ENCODE peak calls at places on chromosomes 6 and 20, in four cellular contexts. E is psoas muscle; Y is HT1080; J is CD4-positive, alpha-beta T cell. H is an unnamed sample.

GRCh38 chr6:131001945-131002661 is 60.9 kb downstream of the EPB41L2 start:
- DNase-seq in J (no peak), E (no peak), Y (no peak), H (no peak)

GRCh38 chr6:87639373-87639772 is 49.4 kb downstream of the ORC3 start:
- DNase-seq in E (no peak), Y (no peak), J (no peak), H (no peak)

GRCh38 chr6:53956068-53956711 is 155.1 kb upstream of the MLIP start:
- DNase-seq in E (peak; percentile 36), J (no peak), Y (peak; percentile 71), H (peak; percentile 93)

GRCh38 chr20:45020236-45020886 is 54.0 kb downstream of the STK4 start:
- DNase-seq in Y (no peak), E (no peak), J (no peak), H (peak; percentile 45)

GRCh38 chr20:19787366-19787765 is 29.3 kb downstream of the RIN2 start:
- DNase-seq in Y (no peak), E (no peak), J (no peak), H (no peak)

GRCh38 chr6:34344314-34344713 is 48.2 kb downstream of the NUDT3 start:
- DNase-seq in E (no peak), J (no peak), Y (no peak), H (no peak)

GRCh38 chr6:111361648-111362047 is 121.4 kb downstream of the REV3L start:
- DNase-seq in Y (peak; percentile 31), E (no peak), J (no peak), H (peak; percentile 74)

GRCh38 chr20:54469952-54470351 is 5.4 kb upstream of the DOK5 start:
- DNase-seq in E (no peak), J (no peak), Y (no peak), H (peak; percentile 10)

GRCh38 chr20:38873050-38873581 is 53.1 kb upstream of the FAM83D start:
- DNase-seq in J (peak; percentile 53), E (no peak), Y (no peak), H (no peak)

GRCh38 chr6:4941782-4942672 is 61.8 kb downstream of the RPP40 start:
- DNase-seq in J (no peak), Y (peak; percentile 96), E (no peak), H (peak; percentile 36)

GRCh38 chr6:149236584-149236983 is 80.9 kb upstream of the TAB2 start:
- DNase-seq in Y (no peak), E (no peak), J (no peak), H (peak; percentile 57)

GRCh38 chr20:19729672-19730071 is 28.4 kb upstream of the RIN2 start:
- DNase-seq in Y (no peak), J (no peak), E (no peak), H (no peak)

GRCh38 chr20:12056836-12057235 is 139.1 kb downstream of the BTBD3 start:
- DNase-seq in E (no peak), Y (no peak), J (no peak), H (no peak)

GRCh38 chr6:141309295-141309694 is 823.4 kb upstream of the GJE1 start:
- DNase-seq in E (no peak), J (no peak), Y (no peak), H (no peak)

GRCh38 chr6:126228001-126228791 is 111.7 kb upstream of the CENPW start:
- DNase-seq in J (no peak), E (no peak), Y (no peak), H (peak; percentile 95)

GRCh38 chr6:157710604-157711003 is 112.4 kb upstream of the SNX9 start:
- DNase-seq in J (no peak), Y (peak; percentile 23), E (no peak), H (no peak)

GRCh38 chr6:37517411-37517812 is 17.7 kb upstream of the CCDC167 start:
- DNase-seq in J (peak; percentile 84), Y (no peak), E (no peak), H (no peak)

GRCh38 chr6:56710967-56711366 is 68.3 kb upstream of the DST start:
- DNase-seq in Y (no peak), E (no peak), J (no peak), H (no peak)

GRCh38 chr6:170405311-170405975 is 98.9 kb downstream of the FAM120B start:
- DNase-seq in E (no peak), Y (peak; percentile 94), J (no peak), H (no peak)

GRCh38 chr6:13523826-13524622 is 36.6 kb upstream of the GFOD1 start:
- DNase-seq in Y (no peak), J (no peak), E (peak; percentile 75), H (no peak)